ENCODE peak calls at places on chromosomes 2 and 18, in ten cellular contexts. J is PC-9, Z is prostate gland, H is cardiac fibroblast, D is Peyer's patch, E is left lung, I is lower lobe of right lung, W is HCT116, G is upper lobe of left lung, L is tibial artery. S is an unnamed sample.

GRCh38 chr2:104944495-104944894 is 90.6 kb downstream of the POU3F3 start:
- DNase-seq in L (no peak), W (peak), D (no peak), E (no peak), H (peak), G (no peak), J (peak), Z (no peak), I (no peak), S (peak)

GRCh38 chr2:80073134-80073561 is 231.4 kb downstream of the LRRTM1 start:
- DNase-seq in L (no peak), H (peak), Z (peak), D (no peak), E (no peak), G (no peak), I (no peak), W (peak), J (peak), S (peak)

GRCh38 chr18:69487488-69488394 is 87.1 kb downstream of the DOK6 start:
- DNase-seq in L (no peak), E (no peak), W (no peak), Z (no peak), D (no peak), H (no peak), J (no peak), I (no peak), G (no peak), S (no peak)

GRCh38 chr2:151153601-151154000 is 108.1 kb downstream of the RBM43 start:
- DNase-seq in E (no peak), W (no peak), J (no peak), D (no peak), G (no peak), H (no peak), Z (no peak), I (no peak), L (no peak), S (no peak)

GRCh38 chr2:147108553-147108952 is 736.3 kb upstream of the ACVR2A start:
- DNase-seq in Z (no peak), J (no peak), G (no peak), D (no peak), E (no peak), L (no peak), H (no peak), I (no peak), W (no peak), S (no peak)

GRCh38 chr2:207505180-207505579 is 24.6 kb upstream of the CREB1 start:
- DNase-seq in J (no peak), L (no peak), W (no peak), E (no peak), Z (no peak), D (no peak), H (peak), G (no peak), I (no peak), S (no peak)

GRCh38 chr18:45004531-45004930 is 323.8 kb downstream of the SETBP1 start:
- DNase-seq in J (no peak), E (no peak), H (no peak), I (no peak), G (no peak), Z (no peak), D (no peak), L (no peak), W (no peak), S (no peak)

GRCh38 chr2:95401480-95401879 is 1.0 kb upstream of the FAHD2A start:
- DNase-seq in L (no peak), I (no peak), D (no peak), Z (no peak), E (no peak), G (no peak), H (no peak), W (no peak), J (no peak), S (no peak)

GRCh38 chr2:11647834-11648600 is 22.0 kb downstream of the NTSR2 start:
- DNase-seq in D (no peak), I (no peak), Z (no peak), W (no peak), E (no peak), J (no peak), L (no peak), G (no peak), H (peak), S (no peak)

GRCh38 chr2:86221066-86221684 is 21.9 kb downstream of the MRPL35 start:
- DNase-seq in L (no peak), I (no peak), H (peak), D (no peak), J (peak), Z (no peak), W (peak), E (no peak), G (no peak), S (peak)

GRCh38 chr18:5627756-5628511 is 84.1 kb upstream of the EPB41L3 start:
- DNase-seq in D (peak), Z (no peak), W (no peak), L (no peak), I (no peak), E (no peak), G (peak), J (no peak), H (no peak), S (no peak)

GRCh38 chr2:43030551-43031025 is 195.8 kb downstream of the ZFP36L2 start:
- DNase-seq in Z (no peak), W (no peak), I (no peak), E (no peak), J (no peak), L (peak), H (no peak), G (no peak), D (peak), S (no peak)

GRCh38 chr2:226426292-226426736 is 373.3 kb downstream of the IRS1 start:
- DNase-seq in L (no peak), G (no peak), D (no peak), W (no peak), H (peak), Z (no peak), I (no peak), E (no peak), J (peak), S (no peak)

GRCh38 chr2:226431301-226431955 is 368.2 kb downstream of the IRS1 start:
- DNase-seq in D (no peak), Z (no peak), J (no peak), G (no peak), H (peak), E (no peak), I (no peak), L (no peak), W (no peak), S (no peak)

GRCh38 chr2:226429476-226429875 is 370.1 kb downstream of the IRS1 start:
- DNase-seq in D (no peak), H (no peak), Z (no peak), G (no peak), E (no peak), L (no peak), I (no peak), J (no peak), W (no peak), S (no peak)

GRCh38 chr2:226424971-226425370 is 374.6 kb downstream of the IRS1 start:
- DNase-seq in G (no peak), E (no peak), Z (no peak), D (no peak), I (no peak), H (no peak), L (no peak), J (no peak), W (no peak), S (no peak)

GRCh38 chr2:226427538-226428307 is 371.9 kb downstream of the IRS1 start:
- DNase-seq in L (no peak), W (peak), H (peak), D (no peak), I (no peak), G (no peak), J (peak), E (no peak), Z (no peak), S (no peak)
- TF ChIP-seq CTCF in L (no peak), W (no peak), H (peak), D (no peak), I (no peak), G (no peak), J (no peak), E (no peak), Z (no peak), S (no peak)

GRCh38 chr2:220152281-220152680 is 524.9 kb downstream of the SLC4A3 start:
- DNase-seq in J (no peak), H (no peak), D (no peak), E (no peak), G (no peak), Z (no peak), I (no peak), W (no peak), L (no peak), S (no peak)

GRCh38 chr2:220148849-220149248 is 521.4 kb downstream of the SLC4A3 start:
- DNase-seq in G (no peak), Z (no peak), H (no peak), I (no peak), L (no peak), J (no peak), W (no peak), E (no peak), D (no peak), S (no peak)

GRCh38 chr2:220159738-220160137 is 532.3 kb downstream of the SLC4A3 start:
- DNase-seq in W (no peak), J (no peak), G (no peak), H (no peak), Z (no peak), L (no peak), E (no peak), I (no peak), D (no peak), S (no peak)

GRCh38 chr2:220157312-220157711 is 529.9 kb downstream of the SLC4A3 start:
- DNase-seq in G (no peak), W (no peak), E (no peak), I (no peak), H (no peak), J (no peak), Z (no peak), D (no peak), L (no peak), S (no peak)

DNA sequence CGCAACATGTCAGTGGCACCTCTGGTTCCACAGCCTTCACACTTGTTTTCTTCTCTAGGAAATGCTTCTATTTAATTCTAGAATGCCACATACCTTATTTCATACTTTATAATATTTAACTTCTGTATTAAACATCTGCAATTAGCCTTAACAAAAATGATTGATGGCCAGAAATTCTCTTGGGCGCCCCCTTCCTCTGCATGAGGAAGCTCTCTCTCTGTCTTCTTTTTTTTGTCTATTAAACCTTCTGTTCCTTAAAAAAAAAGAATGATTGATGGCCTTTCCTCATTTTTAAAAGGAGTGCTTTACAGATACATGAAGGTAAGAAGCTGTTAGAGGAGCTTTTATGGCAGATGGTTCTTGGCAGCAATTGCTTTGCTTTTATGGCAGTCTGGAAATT is 526.8 kb downstream of the SLC4A3 start:
- DNase-seq in H (no peak), W (no peak), J (no peak), D (no peak), I (no peak), L (no peak), Z (no peak), G (no peak), E (no peak), S (no peak)
- TF ChIP-seq CTCF in H (no peak), W (no peak), J (no peak), D (no peak), I (no peak), L (no peak), Z (no peak), G (no peak), E (no peak), S (peak)

DNA sequence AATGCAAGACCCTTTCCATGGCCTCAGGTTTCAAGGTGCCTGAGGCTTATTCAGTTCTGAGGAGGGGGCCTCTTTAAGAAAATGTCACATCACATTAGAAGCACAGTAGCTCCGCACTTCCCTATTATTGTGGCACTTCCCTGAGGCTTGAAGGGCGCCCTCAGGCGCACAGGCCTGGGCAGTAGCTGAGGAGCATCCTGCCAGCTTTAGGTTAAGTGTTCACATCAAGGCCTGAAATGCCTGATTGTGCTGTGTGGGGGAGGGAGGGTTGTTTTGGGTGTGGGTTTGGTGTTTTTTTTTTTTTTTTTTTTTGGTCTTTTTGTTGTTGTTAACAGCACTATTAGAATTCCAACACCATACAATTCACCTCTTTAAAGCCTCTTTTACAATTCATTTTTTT is 107.9 kb downstream of the CABLES1 start:
- DNase-seq in D (no peak), H (no peak), E (peak), Z (no peak), W (no peak), J (no peak), I (peak), L (no peak), G (peak), S (no peak)
- TF ChIP-seq CTCF in D (no peak), H (no peak), E (no peak), Z (no peak), W (no peak), J (no peak), I (peak), L (no peak), G (no peak), S (no peak)

GRCh38 chr2:1731963-1732768 is 12.1 kb downstream of the PXDN start:
- DNase-seq in Z (no peak), L (peak), I (no peak), D (peak), W (no peak), J (no peak), E (no peak), H (peak), G (no peak), S (no peak)
- TF ChIP-seq CTCF in Z (no peak), L (no peak), I (no peak), D (no peak), W (no peak), J (no peak), E (no peak), H (no peak), G (no peak), S (no peak)

GRCh38 chr18:46663539-46663938 is 6.5 kb upstream of the LOXHD1 start:
- DNase-seq in H (no peak), W (no peak), I (no peak), D (no peak), L (no peak), E (no peak), Z (no peak), G (no peak), J (no peak), S (no peak)

GRCh38 chr18:46660955-46661749 is 4.1 kb upstream of the LOXHD1 start:
- DNase-seq in I (no peak), J (no peak), D (no peak), H (peak), E (no peak), L (no peak), G (no peak), Z (no peak), W (no peak), S (peak)

GRCh38 chr18:46656326-46657114 is 500 bp downstream of the LOXHD1 start:
- DNase-seq in D (no peak), L (no peak), E (no peak), H (no peak), I (no peak), Z (no peak), G (peak), J (no peak), W (no peak), S (no peak)

GRCh38 chr18:46657115-46657955 is at the start of gene LOXHD1:
- DNase-seq in D (no peak), H (no peak), I (no peak), E (no peak), L (no peak), G (peak), W (no peak), Z (no peak), J (no peak), S (no peak)

GRCh38 chr18:46659484-46659883 is 2.5 kb upstream of the LOXHD1 start:
- DNase-seq in Z (no peak), H (no peak), J (no peak), W (no peak), L (no peak), D (no peak), E (no peak), G (no peak), I (no peak), S (no peak)
- TF ChIP-seq CTCF in Z (no peak), H (no peak), J (no peak), W (no peak), L (no peak), D (no peak), E (no peak), G (no peak), I (no peak), S (no peak)

S was measured in endothelial cell.